ENCODE peak calls at places on chromosome 20, in eight cellular contexts. I is cardiac muscle cell, K is psoas muscle, U is GM23248, R is mucosa of descending colon, F is aorta, B is mammary epithelial cell, M is heart right ventricle. J is an unnamed sample. For H3K9me3 and H3K36me3, the result is how much of the 10 kb centered on the place peaks cover.

GRCh38 chr20:23666189-23666588 is 22.6 kb downstream of the CST4 start:
- DNase-seq in I (peak), K (no peak), U (no peak), R (no peak), F (no peak), B (no peak), M (no peak), J (no peak)

GRCh38 chr20:62200491-62201172 is 17.8 kb downstream of the MTG2 start:
- DNase-seq in I (no peak), K (peak), U (no peak), R (peak), F (peak), B (no peak), M (peak), J (no peak)

GRCh38 chr20:32999603-33000250 is 4.5 kb downstream of the SUN5 start:
- DNase-seq in I (peak), K (no peak), U (peak), R (no peak), F (no peak), B (no peak), M (no peak), J (no peak)

GRCh38 chr20:5919634-5920544 is 30.4 kb downstream of the TRMT6 start:
- DNase-seq in I (peak), K (no peak), U (no peak), R (no peak), F (no peak), B (peak), M (no peak), J (no peak)

GRCh38 chr20:3190681-3191111 is 13.8 kb downstream of the DDRGK1 start:
- DNase-seq in I (no peak), K (peak), U (no peak), R (no peak), F (no peak), B (no peak), M (no peak), J (no peak)

GRCh38 chr20:7220755-7221154 is 453.3 kb downstream of the BMP2 start:
- DNase-seq in I (no peak), K (no peak), U (no peak), R (no peak), F (no peak), B (no peak), M (no peak), J (no peak)

GRCh38 chr20:63737940-63738686 is 1.5 kb upstream of the SLC2A4RG start:
- DNase-seq in I (no peak), K (peak), U (no peak), R (peak), F (peak), B (no peak), M (no peak), J (no peak)

GRCh38 chr20:56626367-56627121 is 2.6 kb upstream of the TFAP2C start:
- DNase-seq in I (peak), K (no peak), U (peak), R (no peak), F (no peak), B (no peak), M (no peak), J (peak)

GRCh38 chr20:64188682-64189529 is 24.7 kb downstream of the MYT1 start:
- DNase-seq in I (peak), K (no peak), U (peak), R (no peak), F (no peak), B (peak), M (no peak), J (no peak)

GRCh38 chr20:8194721-8195120 is 62.7 kb downstream of the PLCB1 start:
- DNase-seq in I (no peak), K (no peak), U (peak), R (no peak), F (no peak), B (no peak), M (no peak), J (no peak)

GRCh38 chr20:3686867-3687321 is 5.1 kb upstream of the ADAM33 start:
- DNase-seq in I (peak), K (peak), U (peak), R (peak), F (peak), B (peak), M (peak), J (peak)

GRCh38 chr20:62069741-62070216 is 4.1 kb upstream of the TAF4 start:
- DNase-seq in I (peak), K (no peak), U (peak), R (peak), F (no peak), B (no peak), M (no peak), J (peak)

GRCh38 chr20:9617062-9617461 is 102.7 kb downstream of the LAMP5 start:
- DNase-seq in I (peak), K (peak), U (peak), R (peak), F (peak), B (peak), M (peak), J (peak)

GRCh38 chr20:58447733-58448391 is 58.8 kb downstream of the VAPB start:
- DNase-seq in I (peak), K (no peak), U (peak), R (peak), F (no peak), B (peak), M (no peak), J (peak)

GRCh38 chr20:39638671-39639070 is 676.5 kb downstream of the DHX35 start:
- DNase-seq in I (no peak), K (no peak), U (no peak), R (no peak), F (no peak), B (no peak), M (no peak), J (no peak)

GRCh38 chr20:39645130-39645529 is 683.0 kb downstream of the DHX35 start:
- DNase-seq in I (no peak), K (no peak), U (no peak), R (no peak), F (no peak), B (no peak), M (no peak), J (no peak)

GRCh38 chr20:39641423-39641822 is 679.3 kb downstream of the DHX35 start:
- DNase-seq in I (no peak), K (no peak), U (no peak), R (no peak), F (no peak), B (no peak), M (no peak), J (no peak)

GRCh38 chr20:39643292-39643691 is 681.1 kb downstream of the DHX35 start:
- DNase-seq in I (no peak), K (no peak), U (no peak), R (no peak), F (no peak), B (no peak), M (no peak), J (no peak)

DNA sequence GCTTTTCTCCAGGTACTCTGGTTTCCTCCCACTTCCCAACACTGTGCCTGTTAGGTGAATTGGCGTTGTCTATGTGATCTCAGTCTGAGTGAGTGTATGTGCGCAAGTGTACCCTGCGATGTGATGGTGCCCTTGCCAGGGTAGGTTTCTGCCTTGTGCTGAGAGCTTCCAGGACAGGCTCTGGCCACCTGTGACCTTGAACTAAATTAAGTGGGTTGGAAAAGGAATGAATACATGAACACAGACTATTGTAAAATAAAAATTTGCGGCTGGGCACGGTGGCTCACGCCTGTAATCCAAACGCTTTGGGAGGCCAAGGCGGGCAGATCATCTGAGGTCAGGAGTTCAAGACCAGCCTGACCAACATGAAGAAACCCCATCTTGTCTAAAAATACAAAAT is 678.0 kb downstream of the DHX35 start:
- DNase-seq in I (no peak), K (no peak), U (no peak), R (no peak), F (no peak), B (no peak), M (no peak), J (no peak)
- H3K9me3 ChIP-seq in I (under half), K (under half), U (under half), R (under half), F (under half), B (under half), M (under half), J (under half)

GRCh38 chr20:38601216-38602184 is at the start of gene ARHGAP40:
- DNase-seq in I (no peak), K (no peak), U (peak), R (no peak), F (no peak), B (peak), M (no peak), J (peak)

GRCh38 chr20:38604873-38605303 is 3.3 kb downstream of the ARHGAP40 start:
- DNase-seq in I (peak), K (no peak), U (peak), R (no peak), F (no peak), B (peak), M (no peak), J (peak)

GRCh38 chr20:38600057-38600456 is 1.6 kb upstream of the ARHGAP40 start:
- DNase-seq in I (no peak), K (no peak), U (no peak), R (no peak), F (no peak), B (no peak), M (no peak), J (no peak)

GRCh38 chr20:38603286-38603685 is 1.7 kb downstream of the ARHGAP40 start:
- DNase-seq in I (no peak), K (no peak), U (no peak), R (no peak), F (no peak), B (no peak), M (no peak), J (no peak)

DNA sequence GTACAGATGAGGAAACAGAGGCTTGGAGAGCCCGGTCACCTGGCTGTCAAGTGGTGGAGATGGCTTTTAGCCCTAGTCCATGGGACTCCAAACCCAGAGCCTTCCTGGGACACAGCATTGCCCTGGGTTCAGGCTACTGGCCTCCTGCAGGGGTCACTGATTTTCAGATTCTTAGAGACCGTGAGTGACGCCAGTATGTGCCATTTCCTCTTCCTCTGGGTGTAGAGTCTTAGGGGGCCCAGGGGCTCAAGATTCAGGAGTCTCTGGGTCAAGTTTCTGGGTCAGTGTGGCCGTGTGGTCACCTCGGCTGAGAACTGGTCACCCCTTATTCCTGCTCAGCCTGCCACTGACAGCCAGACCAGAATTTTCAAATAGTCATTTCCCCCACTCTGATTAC is 574 bp downstream of the ARHGAP40 start:
- DNase-seq in I (no peak), K (no peak), U (no peak), R (no peak), F (no peak), B (no peak), M (no peak), J (no peak)
- H3K4me3 ChIP-seq in I (no peak), K (no peak), U (no peak), R (no peak), F (no peak), B (peak), M (no peak), J (no peak)

GRCh38 chr20:17963114-17963897 is 5.3 kb downstream of the SNX5 start:
- DNase-seq in I (no peak), K (no peak), U (no peak), R (no peak), F (no peak), B (no peak), M (no peak), J (no peak)
- H3K36me3 ChIP-seq in I (under half), K (under half), U (under half), R (under half), F (under half), B (under half), M (under half), J (half or more)

GRCh38 chr20:30601974-30602373 is 655.5 kb upstream of the DEFB115 start:
- DNase-seq in I (no peak), K (no peak), U (no peak), R (no peak), F (no peak), B (no peak), M (no peak), J (no peak)
- H3K9me3 ChIP-seq in I (under half), K (under half), U (under half), R (under half), F (under half), B (under half), M (under half), J (under half)

DNA sequence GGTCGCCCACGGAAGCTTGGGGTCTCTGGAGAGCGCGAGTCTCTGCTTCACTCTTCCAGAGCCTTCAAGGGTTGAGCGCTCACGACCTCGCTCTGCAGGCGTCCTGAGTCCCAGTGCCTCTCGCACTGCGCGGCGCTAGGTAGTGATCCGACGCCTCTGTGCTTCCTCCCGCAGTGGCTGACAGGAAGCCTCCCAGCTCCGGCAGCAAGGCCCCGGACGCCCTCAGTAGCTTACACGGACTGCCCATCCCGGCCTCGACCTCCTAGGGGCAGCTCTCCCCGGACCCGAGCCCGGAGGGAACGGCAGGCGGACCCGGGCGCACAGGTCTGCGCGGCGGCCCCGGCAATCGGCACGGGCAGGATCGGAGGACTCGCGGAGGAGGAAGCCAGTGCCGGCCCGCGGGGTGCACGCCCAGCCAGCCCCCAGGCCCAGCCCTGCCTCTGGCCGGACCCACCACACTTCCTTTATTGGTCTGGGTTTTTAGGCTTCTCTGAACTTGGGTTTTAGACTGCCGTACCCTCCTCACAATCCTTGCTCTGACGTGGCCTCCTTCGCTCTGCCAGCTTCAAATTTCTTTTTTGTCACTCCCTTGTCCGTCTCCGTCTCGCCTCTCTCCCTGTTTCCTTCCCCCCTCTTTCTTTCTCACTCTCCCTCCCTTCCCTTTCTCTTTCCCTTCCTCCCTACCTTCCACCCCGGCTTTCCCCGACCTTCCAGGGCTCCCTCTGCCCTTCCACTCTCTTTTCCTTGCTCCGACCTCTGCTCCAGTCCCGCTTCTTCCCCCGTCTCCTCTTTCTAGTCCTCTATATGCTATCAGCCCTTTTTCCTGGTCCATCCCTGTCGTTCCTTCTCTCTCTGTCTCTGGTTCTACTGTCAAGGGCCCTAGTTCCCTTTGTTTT is 9.1 kb downstream of the PAX1 start:
- DNase-seq in I (no peak), K (no peak), U (no peak), R (no peak), F (no peak), B (no peak), M (no peak), J (no peak)
- H3K4me3 ChIP-seq in I (no peak), K (no peak), U (no peak), R (no peak), F (no peak), B (no peak), M (no peak), J (no peak)

GRCh38 chr20:44616604-44616964 is 34.2 kb downstream of the PKIG start:
- DNase-seq in I (no peak), K (peak), U (no peak), R (peak), F (peak), B (no peak), M (peak), J (no peak)
- H3K36me3 ChIP-seq in I (under half), K (half or more), U (under half), R (under half), F (under half), B (under half), M (half or more), J (half or more)

GRCh38 chr20:1429143-1429728 is 36.4 kb upstream of the FKBP1A start:
- DNase-seq in I (no peak), K (no peak), U (no peak), R (no peak), F (no peak), B (no peak), M (no peak), J (no peak)
- H3K9me3 ChIP-seq in I (under half), K (under half), U (under half), R (under half), F (under half), B (under half), M (under half), J (under half)

DNA sequence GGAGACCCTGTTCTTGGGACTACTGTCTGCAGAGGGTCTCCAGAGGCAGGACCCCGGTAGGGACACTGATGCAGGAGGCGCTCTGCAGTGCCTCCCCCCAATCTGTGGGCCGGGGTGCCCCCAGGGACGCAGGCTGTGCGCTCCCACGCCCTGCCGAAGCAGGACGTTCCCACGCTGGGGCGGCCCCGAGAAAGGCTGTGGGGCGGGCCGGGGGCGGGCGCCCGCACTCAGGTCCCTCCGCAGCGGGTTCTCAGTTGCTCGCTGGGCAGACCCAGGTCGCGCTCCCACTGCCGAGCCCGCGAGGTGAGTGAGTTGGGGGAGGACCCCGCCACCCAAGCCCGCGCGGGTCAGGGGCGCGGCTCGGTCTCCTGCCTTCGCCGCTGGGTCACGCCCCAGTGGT is at the start of gene COX4I2:
- DNase-seq in I (no peak), K (no peak), U (no peak), R (no peak), F (no peak), B (no peak), M (peak), J (no peak)
- H3K4me3 ChIP-seq in I (no peak), K (peak), U (no peak), R (no peak), F (no peak), B (no peak), M (peak), J (no peak)

GRCh38 chr20:35345189-35345588 is 53.0 kb upstream of the FAM83C start:
- DNase-seq in I (no peak), K (no peak), U (no peak), R (no peak), F (no peak), B (no peak), M (no peak), J (no peak)
- H3K36me3 ChIP-seq in I (under half), K (half or more), U (under half), R (under half), F (under half), B (under half), M (half or more), J (half or more)

GRCh38 chr20:37611346-37611745 is 82.5 kb upstream of the CTNNBL1 start:
- DNase-seq in I (no peak), K (no peak), U (no peak), R (no peak), F (no peak), B (no peak), M (no peak), J (no peak)
- H3K9me3 ChIP-seq in I (under half), K (under half), U (under half), R (under half), F (under half), B (under half), M (under half), J (under half)